ENCODE peak calls at places on chromosomes 13 and 19, in seven cellular contexts. Z is H1, I is mesendoderm, T is H9, J is IMR-90, O is mesenchymal stem cell, K is trophoblast cell. A is an unnamed sample.

GRCh38 chr19:33796164-33797100 is at the start of gene KCTD15:
- DNase-seq in Z (no peak), I (peak; percentile 84), T (peak; percentile 47), J (peak; percentile 31), O (peak; percentile 73), K (no peak), A (peak; percentile 61)

GRCh38 chr19:16497042-16497441 is 848 bp downstream of the C19orf44 start:
- DNase-seq in Z (no peak), I (no peak), T (no peak), J (no peak), O (peak; percentile 19), K (no peak), A (no peak)

GRCh38 chr19:13076320-13076719 is 26.3 kb downstream of the LYL1 start:
- DNase-seq in Z (no peak), I (no peak), T (no peak), J (no peak), O (no peak), K (no peak), A (no peak)

GRCh38 chr19:17488593-17489391 is 18.5 kb downstream of the SLC27A1 start:
- DNase-seq in Z (peak; percentile 96), I (peak; percentile 99), T (peak; percentile 99), J (no peak), O (peak; percentile 69), K (peak; percentile 91), A (peak; percentile 77)

GRCh38 chr19:35404879-35405622 is 34.2 kb downstream of the GPR42 start:
- DNase-seq in Z (no peak), I (peak; percentile 97), T (no peak), J (peak; percentile 92), O (peak; percentile 90), K (peak; percentile 74), A (peak; percentile 17)

GRCh38 chr19:1243768-1244692 is 2.5 kb downstream of the ATP5F1D start:
- DNase-seq in Z (no peak), I (peak; percentile 82), T (peak; percentile 90), J (peak; percentile 77), O (peak; percentile 83), K (peak; percentile 70), A (no peak)

GRCh38 chr19:57559008-57559403 is 657 bp downstream of the ZNF550 start:
- DNase-seq in Z (no peak), I (peak; percentile 56), T (peak; percentile 30), J (no peak), O (peak; percentile 21), K (no peak), A (no peak)

GRCh38 chr13:48629282-48629681 is 24.4 kb upstream of the CYSLTR2 start:
- DNase-seq in Z (no peak), I (no peak), T (no peak), J (no peak), O (no peak), K (no peak), A (no peak)

GRCh38 chr13:79541426-79542049 is 60.6 kb downstream of the NDFIP2 start:
- DNase-seq in Z (no peak), I (peak; percentile 68), T (no peak), J (peak; percentile 73), O (peak; percentile 76), K (peak; percentile 23), A (peak; percentile 63)

GRCh38 chr19:15251010-15251748 is 18.9 kb upstream of the EPHX3 start:
- DNase-seq in Z (no peak), I (no peak), T (no peak), J (peak; percentile 85), O (peak; percentile 63), K (no peak), A (no peak)

GRCh38 chr13:44759723-44760360 is 183.7 kb upstream of the TSC22D1 start:
- DNase-seq in Z (no peak), I (no peak), T (no peak), J (peak; percentile 54), O (peak; percentile 38), K (peak; percentile 44), A (no peak)

GRCh38 chr19:15550273-15550672 is 41.9 kb downstream of the CYP4F22 start:
- DNase-seq in Z (no peak), I (no peak), T (no peak), J (no peak), O (no peak), K (no peak), A (no peak)

GRCh38 chr13:55199132-55199531 is 1941.6 kb upstream of the PRR20A start:
- DNase-seq in Z (no peak), I (peak; percentile 56), T (no peak), J (no peak), O (no peak), K (no peak), A (no peak)

GRCh38 chr13:111981006-111981405 is 85.9 kb upstream of the SOX1 start:
- DNase-seq in Z (no peak), I (no peak), T (no peak), J (no peak), O (no peak), K (no peak), A (no peak)

GRCh38 chr13:95247857-95248256 is 53.4 kb downstream of the ABCC4 start:
- DNase-seq in Z (no peak), I (no peak), T (no peak), J (no peak), O (no peak), K (peak; percentile 85), A (no peak)

GRCh38 chr19:29535432-29535831 is 9.6 kb downstream of the VSTM2B start:
- DNase-seq in Z (no peak), I (no peak), T (peak; percentile 23), J (no peak), O (no peak), K (no peak), A (no peak)

GRCh38 chr13:114078501-114079451 is 53.6 kb downstream of the RASA3 start:
- DNase-seq in Z (no peak), I (no peak), T (no peak), J (peak; percentile 84), O (peak; percentile 66), K (no peak), A (no peak)

GRCh38 chr13:77136902-77137420 is 110.0 kb upstream of the FBXL3 start:
- DNase-seq in Z (no peak), I (peak; percentile 19), T (no peak), J (peak; percentile 95), O (peak; percentile 89), K (no peak), A (no peak)

GRCh38 chr13:77143325-77143907 is 116.5 kb upstream of the FBXL3 start:
- DNase-seq in Z (no peak), I (no peak), T (no peak), J (peak; percentile 52), O (peak; percentile 7), K (peak; percentile 40), A (no peak)

GRCh38 chr13:77138813-77139212 is 111.9 kb upstream of the FBXL3 start:
- DNase-seq in Z (no peak), I (no peak), T (no peak), J (no peak), O (no peak), K (no peak), A (no peak)

DNA sequence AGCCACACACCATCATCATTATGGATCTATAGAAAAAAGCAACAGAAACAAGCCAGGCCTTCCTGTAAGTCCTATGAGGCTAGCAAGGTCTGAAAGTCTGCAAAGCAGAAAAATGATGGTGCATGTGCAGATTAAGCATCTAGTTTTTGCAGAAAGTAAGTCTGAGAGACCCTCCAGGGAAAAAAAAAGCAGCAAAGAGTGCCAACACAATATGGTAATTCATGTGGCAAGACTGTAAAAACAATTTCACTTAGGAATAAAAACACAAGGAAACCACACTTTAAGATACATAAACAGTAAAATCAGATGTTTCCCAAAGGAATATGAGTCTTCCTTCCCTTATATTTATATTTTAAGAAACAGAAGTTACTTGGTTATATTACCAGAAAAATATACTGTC is 112.4 kb upstream of the FBXL3 start:
- DNase-seq in Z (no peak), I (no peak), T (no peak), J (peak; percentile 55), O (no peak), K (no peak), A (no peak)
- H3K18ac ChIP-seq in Z (no peak overlapping the region), I (no peak overlapping the region), T (no peak overlapping the region), J (no peak overlapping the region), O (no peak overlapping the region), K (no peak overlapping the region), A (no peak overlapping the region)

DNA sequence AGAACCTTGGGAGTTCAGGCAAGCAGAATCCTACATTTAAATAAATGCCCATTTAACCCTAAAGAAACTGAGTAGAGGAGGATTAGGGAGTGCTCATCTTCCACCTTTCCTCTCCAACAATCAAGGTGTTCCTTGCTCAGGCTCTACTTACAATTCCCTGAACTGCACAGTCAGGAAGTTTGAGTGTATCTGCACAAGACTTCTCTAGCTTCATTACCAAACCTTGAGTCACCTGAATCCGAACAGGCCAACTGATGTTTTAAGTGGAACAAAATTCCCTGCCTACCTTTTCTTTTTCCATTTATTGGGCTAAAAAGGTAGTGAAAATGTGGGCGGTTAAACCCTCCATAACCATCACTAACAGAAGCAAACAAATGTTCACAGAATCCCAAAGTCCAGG is 78.3 kb downstream of the FOXO1 start:
- DNase-seq in Z (no peak), I (no peak), T (no peak), J (no peak), O (no peak), K (no peak), A (no peak)
- H3K18ac ChIP-seq in Z (peak overlapping the region; percentile 38), I (no peak overlapping the region), T (no peak overlapping the region), J (no peak overlapping the region), O (no peak overlapping the region), K (no peak overlapping the region), A (no peak overlapping the region)

GRCh38 chr13:31261241-31261640 is 61.5 kb downstream of the B3GLCT start:
- DNase-seq in Z (no peak), I (peak; percentile 31), T (no peak), J (no peak), O (no peak), K (no peak), A (no peak)
- H3K18ac ChIP-seq in Z (no peak overlapping the region), I (no peak overlapping the region), T (no peak overlapping the region), J (no peak overlapping the region), O (no peak overlapping the region), K (no peak overlapping the region), A (no peak overlapping the region)

GRCh38 chr19:11377756-11378155 is 3.3 kb downstream of the SWSAP1 start:
- DNase-seq in Z (no peak), I (no peak), T (no peak), J (peak; percentile 37), O (peak; percentile 56), K (no peak), A (no peak)
- H3K18ac ChIP-seq in Z (no peak overlapping the region), I (no peak overlapping the region), T (no peak overlapping the region), J (peak overlapping the region; percentile 3), O (no peak overlapping the region), K (no peak overlapping the region), A (no peak overlapping the region)

GRCh38 chr19:47671499-47671898 is 41.7 kb upstream of the EHD2 start:
- DNase-seq in Z (no peak), I (no peak), T (no peak), J (no peak), O (no peak), K (no peak), A (no peak)
- H3K18ac ChIP-seq in Z (no peak overlapping the region), I (no peak overlapping the region), T (no peak overlapping the region), J (no peak overlapping the region), O (no peak overlapping the region), K (no peak overlapping the region), A (no peak overlapping the region)

A was measured in neuronal stem cell.